ENCODE peak calls at places on chromosomes 5 and 9, in four cellular contexts. D, P, A and U are unnamed samples.

GRCh38 chr5:103785569-103785968 is 223.0 kb upstream of the NUDT12 start:
- DNase-seq in A (no peak), D (peak; percentile 25), P (no peak), U (peak; percentile 24)

GRCh38 chr5:124935060-124935459 is 188.6 kb upstream of the ZNF608 start:
- DNase-seq in A (no peak), P (no peak), D (no peak), U (no peak)

GRCh38 chr5:74596930-74597329 is 43.6 kb downstream of the ENC1 start:
- DNase-seq in P (no peak), D (no peak), A (no peak), U (no peak)

GRCh38 chr5:139745121-139745799 is 50.3 kb upstream of the PSD2 start:
- DNase-seq in D (peak; percentile 65), P (no peak), A (peak; percentile 95), U (peak; percentile 75)

GRCh38 chr5:132104561-132104960 is 31.0 kb downstream of the CSF2 start:
- DNase-seq in D (peak; percentile 66), P (no peak), A (no peak), U (no peak)

GRCh38 chr5:110872200-110872599 is 133.4 kb downstream of the SLC25A46 start:
- DNase-seq in A (peak; percentile 49), P (no peak), D (no peak), U (no peak)

GRCh38 chr5:91850031-91850430 is 466.9 kb upstream of the ARRDC3 start:
- DNase-seq in A (no peak), D (peak; percentile 24), P (no peak), U (peak; percentile 21)

GRCh38 chr5:149345147-149345891 is at the start of gene GRPEL2:
- DNase-seq in D (peak; percentile 98), P (peak; percentile 85), A (peak; percentile 98), U (peak; percentile 96)

GRCh38 chr9:127549771-127550170 is 62.3 kb upstream of the STXBP1 start:
- DNase-seq in P (no peak), D (no peak), A (peak; percentile 48), U (no peak)

GRCh38 chr5:123807177-123807900 is 295.4 kb downstream of the CSNK1G3 start:
- DNase-seq in P (no peak), D (no peak), A (no peak), U (no peak)

GRCh38 chr5:159410480-159410879 is 80.2 kb upstream of the IL12B start:
- DNase-seq in P (no peak), D (no peak), A (no peak), U (no peak)

GRCh38 chr9:80143899-80144298 is 572.1 kb downstream of the TLE4 start:
- DNase-seq in A (no peak), D (no peak), P (no peak), U (no peak)

GRCh38 chr5:65924366-65925093 is 1.8 kb upstream of the ERBIN start:
- DNase-seq in A (no peak), P (peak; percentile 1), D (no peak), U (no peak)

GRCh38 chr5:161094411-161094810 is 242.4 kb upstream of the ATP10B start:
- DNase-seq in P (no peak), A (no peak), D (peak; percentile 22), U (no peak)

GRCh38 chr5:150516011-150516410 is 8.1 kb downstream of the NDST1 start:
- DNase-seq in A (no peak), P (peak; percentile 44), D (peak; percentile 42), U (peak; percentile 66)

GRCh38 chr5:7644723-7645122 is 206.2 kb downstream of the CFAP90 start:
- DNase-seq in D (no peak), A (no peak), P (no peak), U (no peak)

GRCh38 chr5:163614787-163615186 is 109.4 kb downstream of the MAT2B start:
- DNase-seq in P (no peak), A (no peak), D (peak; percentile 76), U (no peak)

GRCh38 chr5:38662088-38662487 is 105.6 kb upstream of the LIFR start:
- DNase-seq in P (peak; percentile 92), A (no peak), D (no peak), U (no peak)

GRCh38 chr5:78893959-78894676 is 91.0 kb downstream of the ARSB start:
- DNase-seq in A (no peak), P (no peak), D (no peak), U (no peak)
- H3K27ac ChIP-seq in A (no peak overlapping the region), P (no peak overlapping the region), D (no peak overlapping the region), U (no peak overlapping the region)

DNA sequence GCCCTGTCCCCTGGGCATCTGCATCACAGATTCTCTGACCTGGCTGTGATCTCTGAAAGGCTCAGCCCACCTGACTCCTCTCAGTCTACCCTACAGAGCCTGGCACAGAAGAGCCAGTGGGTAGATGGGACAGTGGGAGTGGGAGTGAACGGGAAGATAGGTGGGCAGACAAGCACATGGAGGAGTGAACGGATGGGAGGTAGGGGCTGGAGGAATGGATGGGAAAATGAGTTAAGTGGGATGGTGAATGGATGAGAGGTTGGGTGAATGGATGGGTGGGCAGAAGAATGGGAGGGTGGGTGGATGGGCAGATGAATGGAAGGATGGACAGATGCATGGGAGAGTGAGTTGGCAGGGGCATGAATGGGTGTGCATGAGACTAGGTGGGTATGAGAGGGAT is 18.8 kb downstream of the STK10 start:
- DNase-seq in A (no peak), D (no peak), P (no peak), U (no peak)
- TF ChIP-seq CTCF in A (no peak), D (no peak), P (no peak), U (no peak)

GRCh38 chr9:121362813-121363585 is 7.1 kb downstream of the STOM start:
- DNase-seq in A (no peak), P (peak; percentile 75), D (peak; percentile 44), U (no peak)
- H3K4me3 ChIP-seq in A (peak overlapping the region; percentile 4), P (no peak overlapping the region), D (peak overlapping the region; percentile 4), U (no peak overlapping the region)

GRCh38 chr9:123225995-123226394 is 42.4 kb downstream of the STRBP start:
- DNase-seq in D (peak; percentile 35), P (no peak), A (no peak), U (no peak)
- H3K27ac ChIP-seq in D (no peak overlapping the region), P (no peak overlapping the region), A (no peak overlapping the region), U (no peak overlapping the region)

GRCh38 chr5:172733179-172733973 is 37.6 kb downstream of the DUSP1 start:
- DNase-seq in A (peak; percentile 96), P (peak; percentile 62), D (peak; percentile 94), U (peak; percentile 89)

GRCh38 chr5:172731286-172732073 is 39.5 kb downstream of the DUSP1 start:
- DNase-seq in D (no peak), P (no peak), A (peak; percentile 93), U (no peak)

GRCh38 chr5:172730222-172730621 is 40.8 kb downstream of the DUSP1 start:
- DNase-seq in P (no peak), A (no peak), D (no peak), U (no peak)

GRCh38 chr5:172733974-172734346 is 37.0 kb downstream of the DUSP1 start:
- DNase-seq in P (no peak), A (no peak), D (no peak), U (no peak)

DNA sequence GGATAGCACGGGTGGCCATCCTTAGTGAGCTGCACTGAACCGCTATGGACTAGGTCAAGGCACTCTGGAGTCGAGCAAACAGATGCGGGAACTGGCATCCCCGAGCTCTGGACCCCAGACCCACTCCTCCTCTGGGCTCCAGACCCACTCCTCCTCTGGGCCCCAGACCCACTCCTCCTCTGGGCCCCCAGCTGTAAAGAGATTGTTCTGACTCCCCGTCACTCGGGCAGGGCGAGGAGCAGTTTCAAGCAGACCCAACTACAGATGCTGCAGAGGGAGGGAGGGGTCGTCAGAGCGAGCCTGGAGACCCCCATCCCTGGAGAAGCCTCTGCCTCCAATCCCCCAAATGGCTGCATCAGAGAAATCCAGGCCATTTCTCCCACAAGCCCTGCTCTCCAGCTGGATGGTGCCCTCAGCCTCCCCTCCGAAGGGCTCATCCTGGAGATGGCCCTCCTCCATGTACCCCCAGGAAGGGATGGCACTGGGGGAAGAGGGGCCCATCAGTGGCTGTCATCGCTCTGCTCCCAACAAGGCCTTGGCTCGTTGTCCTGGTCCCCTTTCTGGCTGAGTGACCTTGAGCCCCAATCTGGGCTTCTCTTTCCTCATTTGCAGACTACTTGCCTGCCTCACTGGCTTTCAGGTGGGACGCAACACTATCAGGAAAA is 38.7 kb downstream of the DUSP1 start:
- DNase-seq in P (no peak), D (no peak), A (peak; percentile 75), U (no peak)
- TF ChIP-seq CTCF in P (no peak), D (no peak), A (no peak), U (no peak)

DNA sequence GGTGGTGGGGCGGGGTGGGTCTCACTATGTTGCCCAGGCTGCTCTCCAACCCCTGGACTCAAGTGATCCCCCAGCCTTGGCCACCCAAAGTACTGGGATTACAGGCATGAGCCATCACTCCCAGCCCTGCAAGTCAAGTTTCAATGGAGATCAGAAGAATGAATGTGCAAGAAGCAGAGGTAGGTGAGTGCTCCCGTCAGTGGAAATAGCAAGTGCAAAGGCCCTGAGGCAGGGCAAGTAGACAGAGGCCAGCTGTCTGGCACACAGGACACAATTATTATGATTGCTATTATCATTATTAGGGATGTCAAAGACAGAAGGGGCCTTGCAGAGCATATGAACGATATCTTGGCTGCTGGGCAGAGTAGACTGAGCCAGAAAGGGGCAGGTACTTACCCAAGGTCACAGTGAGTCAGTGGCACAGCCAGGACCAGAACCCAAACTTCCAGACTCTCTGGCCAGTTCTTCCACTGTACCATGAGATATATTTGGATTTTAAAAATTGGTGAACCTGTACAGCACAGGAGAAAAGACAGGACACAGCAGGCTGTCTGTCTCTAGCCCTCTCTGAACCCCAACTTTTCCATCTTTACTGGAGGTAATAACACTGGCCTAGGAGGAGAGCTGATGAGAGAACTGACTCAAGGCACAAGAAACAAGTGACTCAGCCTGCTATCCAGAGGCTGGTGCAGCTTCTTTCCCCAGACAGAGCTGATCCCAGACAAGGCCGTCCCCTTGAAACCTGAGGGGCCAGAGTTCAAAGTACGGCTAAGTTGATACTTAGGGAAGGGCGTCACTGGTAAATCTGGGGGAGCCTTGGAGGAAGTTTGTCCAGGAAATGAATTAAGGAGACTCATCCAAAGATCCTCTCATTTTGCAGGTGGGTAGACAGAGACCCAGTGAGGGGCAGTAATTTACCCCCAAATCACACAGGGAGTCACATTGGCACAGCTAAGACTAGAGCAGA is 1.4 kb downstream of the HDHD3 start:
- DNase-seq in D (no peak), A (no peak), P (no peak), U (peak; percentile 12)
- H3K4me3 ChIP-seq in D (no peak overlapping the region), A (peak overlapping the region; percentile 88), P (no peak overlapping the region), U (no peak overlapping the region)

DNA sequence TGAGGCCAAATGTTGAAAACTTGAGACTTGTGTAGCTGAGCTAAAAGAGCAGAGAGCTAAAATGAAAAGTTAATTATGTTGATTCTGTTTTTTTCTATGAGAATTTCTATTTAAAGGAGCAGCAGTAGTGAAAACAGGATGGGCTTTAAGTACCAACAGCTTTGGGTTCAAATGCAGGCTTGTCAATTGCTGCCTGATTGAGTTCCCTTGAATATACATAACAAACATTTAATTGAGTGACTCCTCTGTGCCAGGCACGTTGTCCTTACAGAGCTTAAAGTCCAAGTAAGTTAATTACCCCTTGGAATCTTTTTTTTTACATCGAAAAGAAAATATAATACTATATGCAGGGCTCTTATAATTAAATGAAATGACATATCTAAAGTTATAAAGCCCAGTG is 38.5 kb downstream of the PPP2R2B start:
- DNase-seq in A (no peak), D (no peak), P (no peak), U (no peak)
- H3K27ac ChIP-seq in A (no peak overlapping the region), D (no peak overlapping the region), P (no peak overlapping the region), U (no peak overlapping the region)